ENCODE peak calls at places on chromosome 5, in five cellular contexts. One of them, this sample, is unnamed. For H3K4me1, the result is how much of the 10 kb centered on the place peaks cover.

GRCh38 chr5:149853019-149853648 is 91.5 kb downstream of the PDE6A start:
- DNase-seq in neural progenitor cell: peak
- DNase-seq in lower lobe of right lung: peak
- DNase-seq in IMR-90: peak
- DNase-seq in aorta: peak
- DNase-seq in this sample: peak

GRCh38 chr5:35899805-35900204 is 38.6 kb downstream of the CAPSL start:
- DNase-seq in IMR-90: no peak
- DNase-seq in lower lobe of right lung: no peak
- DNase-seq in aorta: no peak
- DNase-seq in neural progenitor cell: no peak
- DNase-seq in this sample: no peak

GRCh38 chr5:9454491-9454890 is 91.4 kb downstream of the SEMA5A start:
- DNase-seq in aorta: no peak
- DNase-seq in lower lobe of right lung: no peak
- DNase-seq in neural progenitor cell: no peak
- DNase-seq in IMR-90: no peak
- DNase-seq in this sample: no peak

GRCh38 chr5:35183243-35183955 is 46.9 kb downstream of the PRLR start:
- DNase-seq in lower lobe of right lung: no peak
- DNase-seq in neural progenitor cell: peak
- DNase-seq in aorta: peak
- DNase-seq in IMR-90: peak
- DNase-seq in this sample: peak

GRCh38 chr5:178080056-178080455 is 33.3 kb upstream of the N4BP3 start:
- DNase-seq in lower lobe of right lung: no peak
- DNase-seq in IMR-90: no peak
- DNase-seq in neural progenitor cell: no peak
- DNase-seq in aorta: no peak
- DNase-seq in this sample: no peak

GRCh38 chr5:3103241-3103855 is 351.9 kb upstream of the IRX2 start:
- DNase-seq in neural progenitor cell: peak
- DNase-seq in IMR-90: no peak
- DNase-seq in aorta: no peak
- DNase-seq in lower lobe of right lung: no peak
- DNase-seq in this sample: no peak

GRCh38 chr5:178230879-178231735 is 1.5 kb downstream of the PHYKPL start:
- DNase-seq in lower lobe of right lung: peak
- DNase-seq in neural progenitor cell: no peak
- DNase-seq in aorta: peak
- DNase-seq in IMR-90: peak
- DNase-seq in this sample: no peak

GRCh38 chr5:134129411-134130238 is 15.1 kb downstream of the TCF7 start:
- DNase-seq in lower lobe of right lung: peak
- DNase-seq in neural progenitor cell: no peak
- DNase-seq in IMR-90: no peak
- DNase-seq in aorta: no peak
- DNase-seq in this sample: no peak

GRCh38 chr5:43514471-43514815 is 505 bp downstream of the C5orf34 start:
- DNase-seq in neural progenitor cell: no peak
- DNase-seq in IMR-90: peak
- DNase-seq in lower lobe of right lung: no peak
- DNase-seq in aorta: no peak
- DNase-seq in this sample: no peak

GRCh38 chr5:76710991-76711390 is 4.9 kb upstream of the F2R start:
- DNase-seq in neural progenitor cell: no peak
- DNase-seq in aorta: no peak
- DNase-seq in lower lobe of right lung: no peak
- DNase-seq in IMR-90: peak
- DNase-seq in this sample: no peak

GRCh38 chr5:105745111-105745510 is 1925.6 kb downstream of the EFNA5 start:
- DNase-seq in lower lobe of right lung: no peak
- DNase-seq in aorta: no peak
- DNase-seq in neural progenitor cell: no peak
- DNase-seq in IMR-90: no peak
- DNase-seq in this sample: no peak

GRCh38 chr5:149135536-149136201 is 5.6 kb upstream of the ABLIM3 start:
- DNase-seq in IMR-90: peak
- DNase-seq in lower lobe of right lung: no peak
- DNase-seq in aorta: no peak
- DNase-seq in neural progenitor cell: no peak
- DNase-seq in this sample: peak

GRCh38 chr5:64789457-64789856 is 20.7 kb downstream of the CWC27 start:
- DNase-seq in IMR-90: peak
- DNase-seq in lower lobe of right lung: no peak
- DNase-seq in aorta: no peak
- DNase-seq in neural progenitor cell: no peak
- DNase-seq in this sample: no peak

GRCh38 chr5:14417792-14418765 is 163.5 kb upstream of the OTULINL start:
- DNase-seq in aorta: no peak
- DNase-seq in neural progenitor cell: no peak
- DNase-seq in lower lobe of right lung: no peak
- DNase-seq in IMR-90: peak
- DNase-seq in this sample: no peak

GRCh38 chr5:134249469-134250379 is 23.9 kb upstream of the PPP2CA start:
- DNase-seq in IMR-90: peak
- DNase-seq in lower lobe of right lung: peak
- DNase-seq in neural progenitor cell: no peak
- DNase-seq in aorta: no peak
- DNase-seq in this sample: no peak

GRCh38 chr5:88116396-88116795 is 152.2 kb downstream of the TMEM161B start:
- DNase-seq in lower lobe of right lung: no peak
- DNase-seq in IMR-90: no peak
- DNase-seq in neural progenitor cell: no peak
- DNase-seq in aorta: no peak
- DNase-seq in this sample: no peak

GRCh38 chr5:80554646-80555045 is 15.4 kb downstream of the ANKRD34B start:
- DNase-seq in neural progenitor cell: no peak
- DNase-seq in lower lobe of right lung: no peak
- DNase-seq in IMR-90: no peak
- DNase-seq in aorta: no peak
- DNase-seq in this sample: no peak

GRCh38 chr5:131491749-131492148 is 143.3 kb downstream of the RAPGEF6 start:
- DNase-seq in IMR-90: peak
- DNase-seq in lower lobe of right lung: no peak
- DNase-seq in aorta: no peak
- DNase-seq in neural progenitor cell: no peak
- DNase-seq in this sample: no peak

GRCh38 chr5:8270246-8270645 is 401.3 kb downstream of the MTRR start:
- DNase-seq in IMR-90: no peak
- DNase-seq in neural progenitor cell: no peak
- DNase-seq in aorta: no peak
- DNase-seq in lower lobe of right lung: no peak
- DNase-seq in this sample: no peak

GRCh38 chr5:35488786-35489185 is 128.9 kb upstream of the SPEF2 start:
- DNase-seq in neural progenitor cell: no peak
- DNase-seq in aorta: no peak
- DNase-seq in IMR-90: no peak
- DNase-seq in lower lobe of right lung: no peak
- DNase-seq in this sample: no peak

GRCh38 chr5:162703914-162704313 is 636.3 kb downstream of the GABRG2 start:
- DNase-seq in IMR-90: no peak
- DNase-seq in neural progenitor cell: peak
- DNase-seq in aorta: no peak
- DNase-seq in lower lobe of right lung: no peak
- DNase-seq in this sample: no peak

GRCh38 chr5:134127988-134128647 is 13.6 kb downstream of the TCF7 start:
- DNase-seq in lower lobe of right lung: no peak
- DNase-seq in aorta: no peak
- DNase-seq in IMR-90: no peak
- DNase-seq in neural progenitor cell: no peak
- DNase-seq in this sample: no peak

GRCh38 chr5:38724301-38725030 is 121.3 kb upstream of the OSMR start:
- DNase-seq in IMR-90: peak
- DNase-seq in aorta: no peak
- DNase-seq in lower lobe of right lung: no peak
- DNase-seq in neural progenitor cell: peak
- DNase-seq in this sample: no peak

GRCh38 chr5:78568212-78568611 is 80.4 kb downstream of the LHFPL2 start:
- DNase-seq in IMR-90: no peak
- DNase-seq in lower lobe of right lung: no peak
- DNase-seq in neural progenitor cell: no peak
- DNase-seq in aorta: no peak
- DNase-seq in this sample: no peak

GRCh38 chr5:61277781-61278180 is 54.3 kb upstream of the ZSWIM6 start:
- DNase-seq in neural progenitor cell: no peak
- DNase-seq in lower lobe of right lung: peak
- DNase-seq in IMR-90: no peak
- DNase-seq in aorta: no peak
- DNase-seq in this sample: no peak

GRCh38 chr5:172796306-172796705 is 25.3 kb upstream of the DUSP1 start:
- DNase-seq in aorta: no peak
- DNase-seq in lower lobe of right lung: peak
- DNase-seq in neural progenitor cell: no peak
- DNase-seq in IMR-90: no peak
- DNase-seq in this sample: no peak
- H3K4me1 ChIP-seq in aorta: under half
- H3K4me1 ChIP-seq in lower lobe of right lung: half or more
- H3K4me1 ChIP-seq in neural progenitor cell: under half
- H3K4me1 ChIP-seq in IMR-90: under half
- H3K4me1 ChIP-seq in this sample: under half

GRCh38 chr5:57804007-57804444 is 321.4 kb upstream of the ACTBL2 start:
- DNase-seq in IMR-90: peak
- DNase-seq in neural progenitor cell: no peak
- DNase-seq in aorta: no peak
- DNase-seq in lower lobe of right lung: no peak
- DNase-seq in this sample: no peak

GRCh38 chr5:57805170-57805569 is 322.6 kb upstream of the ACTBL2 start:
- DNase-seq in aorta: no peak
- DNase-seq in neural progenitor cell: no peak
- DNase-seq in lower lobe of right lung: no peak
- DNase-seq in IMR-90: no peak
- DNase-seq in this sample: no peak

GRCh38 chr5:57802131-57802530 is 319.5 kb upstream of the ACTBL2 start:
- DNase-seq in lower lobe of right lung: no peak
- DNase-seq in aorta: no peak
- DNase-seq in IMR-90: no peak
- DNase-seq in neural progenitor cell: no peak
- DNase-seq in this sample: no peak

GRCh38 chr5:57805732-57806131 is 323.1 kb upstream of the ACTBL2 start:
- DNase-seq in neural progenitor cell: no peak
- DNase-seq in IMR-90: peak
- DNase-seq in aorta: no peak
- DNase-seq in lower lobe of right lung: no peak
- DNase-seq in this sample: no peak

DNA sequence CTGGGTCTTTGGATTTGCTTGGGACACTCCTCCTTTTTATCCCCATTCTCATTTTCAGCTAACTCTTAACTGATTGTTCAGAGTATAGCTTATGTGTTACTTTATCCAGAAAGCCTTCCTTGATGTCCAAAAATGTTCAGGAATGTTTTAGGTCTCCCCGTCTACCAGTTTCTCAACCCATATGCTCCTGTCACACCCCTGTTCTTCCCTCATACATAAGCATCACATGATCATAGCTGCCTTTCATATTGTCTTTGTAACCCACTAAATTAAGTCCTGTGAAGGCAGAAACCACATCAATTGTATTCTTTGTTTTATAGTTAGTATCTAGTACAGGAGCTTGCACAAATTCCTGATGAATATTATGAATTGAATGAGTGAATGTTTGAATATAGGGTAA is 321.9 kb upstream of the ACTBL2 start:
- DNase-seq in neural progenitor cell: no peak
- DNase-seq in IMR-90: no peak
- DNase-seq in lower lobe of right lung: no peak
- DNase-seq in aorta: no peak
- DNase-seq in this sample: no peak
- H3K27ac ChIP-seq in neural progenitor cell: no peak
- H3K27ac ChIP-seq in IMR-90: no peak
- H3K27ac ChIP-seq in lower lobe of right lung: no peak
- H3K27ac ChIP-seq in aorta: no peak
- H3K27ac ChIP-seq in this sample: no peak

DNA sequence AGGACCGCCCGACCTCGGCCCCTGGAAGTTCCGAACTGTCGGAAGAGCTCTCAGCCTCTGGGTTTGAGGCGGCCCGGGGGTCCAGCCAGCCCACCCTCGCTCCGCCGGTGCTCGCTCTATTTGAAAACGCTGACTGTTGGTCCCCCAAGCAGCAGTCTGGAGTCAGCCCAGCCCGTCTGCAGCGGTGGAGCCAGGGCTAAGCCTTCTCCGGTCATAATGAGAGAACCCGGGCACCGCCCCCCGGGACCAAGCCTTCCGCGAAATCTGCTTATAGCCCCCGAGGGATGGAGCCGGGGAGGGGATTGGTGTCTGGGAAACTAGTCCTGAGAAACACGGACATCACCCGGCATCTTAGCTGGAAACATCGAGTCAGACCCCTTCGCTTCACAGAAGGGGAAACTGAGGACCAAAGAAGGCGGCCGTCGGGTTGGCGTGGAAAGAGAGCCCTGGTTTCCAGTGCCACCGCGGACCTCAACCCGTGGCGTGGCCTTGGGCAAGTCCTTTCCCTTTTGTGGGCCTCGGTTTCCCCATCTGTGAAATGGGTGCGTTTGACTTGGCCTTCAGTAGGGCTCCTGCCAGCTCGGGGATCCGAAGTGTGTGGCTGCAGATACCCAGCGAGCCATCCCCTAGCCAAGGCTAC is 999 bp downstream of the ADAM19 start:
- DNase-seq in IMR-90: peak
- DNase-seq in lower lobe of right lung: no peak
- DNase-seq in aorta: peak
- DNase-seq in neural progenitor cell: peak
- DNase-seq in this sample: no peak
- H3K4me1 ChIP-seq in IMR-90: under half
- H3K4me1 ChIP-seq in lower lobe of right lung: under half
- H3K4me1 ChIP-seq in aorta: under half
- H3K4me1 ChIP-seq in neural progenitor cell: under half
- H3K4me1 ChIP-seq in this sample: under half

GRCh38 chr5:172685036-172685435 is 44.0 kb downstream of the NEURL1B start:
- DNase-seq in lower lobe of right lung: no peak
- DNase-seq in IMR-90: no peak
- DNase-seq in aorta: peak
- DNase-seq in neural progenitor cell: no peak
- DNase-seq in this sample: no peak
- H3K27ac ChIP-seq in lower lobe of right lung: no peak
- H3K27ac ChIP-seq in IMR-90: no peak
- H3K27ac ChIP-seq in aorta: no peak
- H3K27ac ChIP-seq in neural progenitor cell: no peak
- H3K27ac ChIP-seq in this sample: no peak

DNA sequence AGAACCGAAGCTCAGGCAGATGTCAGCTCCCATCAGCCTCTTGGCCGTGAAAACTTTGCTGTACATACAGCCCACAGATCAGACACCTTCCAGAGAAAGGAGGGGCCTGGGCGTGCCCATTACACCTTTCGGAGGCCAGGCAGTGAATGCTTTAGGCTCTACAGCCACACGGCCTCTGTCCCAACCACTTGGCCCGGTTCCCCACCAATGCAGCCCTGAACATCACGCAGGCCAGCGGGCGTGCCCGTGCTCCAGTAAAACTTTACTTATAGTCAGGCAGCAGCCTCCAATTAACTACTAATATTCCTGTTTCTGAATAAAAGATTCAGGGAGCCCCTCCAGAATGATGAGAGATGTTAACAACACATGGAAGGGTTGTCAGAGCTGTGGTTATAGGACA is 23.9 kb downstream of the LPCAT1 start:
- DNase-seq in lower lobe of right lung: no peak
- DNase-seq in aorta: no peak
- DNase-seq in IMR-90: no peak
- DNase-seq in neural progenitor cell: no peak
- DNase-seq in this sample: no peak
- H3K4me1 ChIP-seq in lower lobe of right lung: half or more
- H3K4me1 ChIP-seq in aorta: under half
- H3K4me1 ChIP-seq in IMR-90: under half
- H3K4me1 ChIP-seq in neural progenitor cell: under half
- H3K4me1 ChIP-seq in this sample: under half

This sample was measured in cardiac muscle cell.